ENCODE peak calls at places on chromosomes 5 and 9, in five cellular contexts. D is fibroblast of pulmonary artery, P is breast epithelium, M is SJCRH30, C is body of pancreas. Z is an unnamed sample.

GRCh38 chr9:115208503-115208902 is 90.5 kb upstream of the TNC start:
- DNase-seq in D (no peak), P (no peak), M (no peak), C (no peak), Z (no peak)

GRCh38 chr5:169719360-169720314 is 82.6 kb downstream of the DOCK2 start:
- DNase-seq in P (no peak), C (no peak), M (no peak), D (no peak), Z (no peak)

GRCh38 chr5:147711019-147711418 is 71.5 kb downstream of the JAKMIP2 start:
- DNase-seq in C (no peak), M (no peak), D (no peak), P (no peak), Z (no peak)

GRCh38 chr9:79604921-79605562 is 33.3 kb downstream of the TLE4 start:
- DNase-seq in P (no peak), M (no peak), C (no peak), D (no peak), Z (no peak)

GRCh38 chr9:117325110-117325788 is 89.6 kb downstream of the ASTN2 start:
- DNase-seq in C (no peak), D (no peak), P (no peak), M (no peak), Z (peak; percentile 78)

GRCh38 chr5:152259702-152260101 is 145.4 kb downstream of the NMUR2 start:
- DNase-seq in D (no peak), M (no peak), C (no peak), P (no peak), Z (no peak)

GRCh38 chr5:101969752-101970151 is 326.3 kb downstream of the SLCO4C1 start:
- DNase-seq in P (no peak), D (no peak), C (no peak), M (no peak), Z (no peak)

GRCh38 chr5:68287976-68288755 is 72.6 kb downstream of the PIK3R1 start:
- DNase-seq in M (peak; percentile 41), C (peak; percentile 73), P (peak; percentile 52), D (peak; percentile 53), Z (peak; percentile 85)

GRCh38 chr9:34084562-34084961 is 35.9 kb upstream of the UBAP2 start:
- DNase-seq in P (no peak), C (peak; percentile 10), D (peak; percentile 14), M (no peak), Z (no peak)

GRCh38 chr5:95113489-95113888 is 171.4 kb downstream of the MCTP1 start:
- DNase-seq in P (no peak), C (no peak), M (no peak), D (peak; percentile 14), Z (no peak)

GRCh38 chr5:120457839-120458507 is 6.1 kb upstream of the PRR16 start:
- DNase-seq in C (peak; percentile 94), M (peak; percentile 57), P (peak; percentile 70), D (peak; percentile 79), Z (peak; percentile 88)

GRCh38 chr9:113879318-113879717 is 3.2 kb downstream of the ZNF618 start:
- DNase-seq in M (no peak), P (no peak), C (peak; percentile 37), D (no peak), Z (no peak)

GRCh38 chr5:176365663-176366574 is 632 bp downstream of the ARL10 start:
- DNase-seq in D (peak; percentile 27), M (peak; percentile 52), P (no peak), C (no peak), Z (peak; percentile 40)

GRCh38 chr5:115459844-115460243 is 84.7 kb downstream of the FEM1C start:
- DNase-seq in M (no peak), C (no peak), P (no peak), D (no peak), Z (no peak)

GRCh38 chr5:168270446-168270845 is 21.0 kb upstream of the WWC1 start:
- DNase-seq in P (no peak), C (no peak), D (peak; percentile 68), M (no peak), Z (no peak)

GRCh38 chr5:68529581-68529980 is 314.0 kb downstream of the PIK3R1 start:
- DNase-seq in C (no peak), M (no peak), D (no peak), P (no peak), Z (no peak)

GRCh38 chr9:121294181-121294743 is 26.3 kb downstream of the GSN start:
- DNase-seq in P (no peak), C (no peak), D (no peak), M (no peak), Z (no peak)

GRCh38 chr5:108093186-108093585 is 288.7 kb downstream of the FBXL17 start:
- DNase-seq in P (no peak), M (peak; percentile 9), D (peak; percentile 22), C (no peak), Z (no peak)

GRCh38 chr5:135887447-135887864 is 8.2 kb downstream of the IL9 start:
- DNase-seq in M (peak; percentile 73), D (peak; percentile 76), C (peak; percentile 68), P (no peak), Z (peak; percentile 69)

GRCh38 chr5:61228691-61229280 is 66.5 kb upstream of the SMIM15 start:
- DNase-seq in C (peak; percentile 36), D (no peak), P (no peak), M (no peak), Z (no peak)

GRCh38 chr9:34991833-34992375 is 2.4 kb downstream of the DNAJB5 start:
- DNase-seq in M (no peak), P (no peak), D (no peak), C (peak; percentile 35), Z (no peak)

GRCh38 chr5:97074859-97075489 is 67.4 kb downstream of the LIX1 start:
- DNase-seq in M (no peak), C (peak; percentile 29), P (no peak), D (no peak), Z (no peak)

GRCh38 chr5:133293953-133294352 is 242.1 kb downstream of the HSPA4 start:
- DNase-seq in D (no peak), P (no peak), C (no peak), M (no peak), Z (no peak)

GRCh38 chr9:93965830-93966577 is 10.8 kb upstream of the BARX1 start:
- DNase-seq in C (peak; percentile 44), D (no peak), M (no peak), P (no peak), Z (no peak)

GRCh38 chr5:170557314-170557713 is 53.5 kb downstream of the KCNIP1 start:
- DNase-seq in M (no peak), D (no peak), C (no peak), P (no peak), Z (no peak)

GRCh38 chr5:108650997-108651396 is 96.7 kb upstream of the FER start:
- DNase-seq in M (no peak), P (no peak), C (no peak), D (peak; percentile 43), Z (no peak)

GRCh38 chr5:132484386-132484715 is 6.2 kb downstream of the IRF1 start:
- DNase-seq in C (no peak), D (no peak), P (peak; percentile 15), M (no peak), Z (no peak)

GRCh38 chr9:94867842-94868312 is 141.4 kb downstream of the AOPEP start:
- DNase-seq in M (peak; percentile 55), P (no peak), D (peak; percentile 92), C (no peak), Z (no peak)

GRCh38 chr5:123089971-123090640 is 1.1 kb downstream of the PRDM6 start:
- DNase-seq in C (peak; percentile 29), D (peak; percentile 29), M (peak; percentile 36), P (no peak), Z (peak; percentile 11)

GRCh38 chr5:92962752-92963151 is 618.3 kb downstream of the NR2F1-AS1 start:
- DNase-seq in C (no peak), M (no peak), D (no peak), P (no peak), Z (peak; percentile 76)

GRCh38 chr9:120617637-120617979 is 37.6 kb upstream of the CDK5RAP2 start:
- DNase-seq in M (no peak), P (no peak), D (peak; percentile 7), C (no peak), Z (no peak)

GRCh38 chr9:13901176-13901575 is 412.8 kb downstream of the NFIB start:
- DNase-seq in D (no peak), P (no peak), C (no peak), M (no peak), Z (no peak)
- H3K4me3 ChIP-seq in D (no peak overlapping the region), P (no peak overlapping the region), C (no peak overlapping the region), M (no peak overlapping the region), Z (no peak overlapping the region)

GRCh38 chr9:976805-977360 is 428 bp downstream of the DMRT3 start:
- DNase-seq in P (no peak), D (no peak), M (no peak), C (peak; percentile 21), Z (no peak)
- H3K4me3 ChIP-seq in P (peak overlapping the region; percentile 38), D (no peak overlapping the region), M (no peak overlapping the region), C (no peak overlapping the region), Z (no peak overlapping the region)

DNA sequence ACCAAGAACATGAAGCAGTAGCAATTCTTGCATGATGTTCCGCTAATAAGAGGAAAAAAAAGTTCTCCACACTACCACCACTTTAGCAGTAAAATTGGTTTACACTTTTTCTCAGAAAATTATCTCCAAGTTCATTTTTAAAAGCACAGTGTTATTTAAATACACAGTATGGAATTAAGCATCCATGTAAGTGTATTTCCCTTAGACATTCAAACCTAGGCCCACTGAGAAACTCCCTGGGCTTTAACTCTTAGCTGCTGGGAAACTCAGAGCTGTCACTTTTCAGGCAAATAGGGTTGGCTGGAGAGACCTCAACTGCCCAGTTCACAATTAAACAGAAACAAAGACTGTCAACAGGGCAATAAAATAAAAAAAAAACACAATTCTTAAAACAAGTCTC is 2.7 kb downstream of the GNAQ start:
- DNase-seq in D (no peak), P (no peak), C (no peak), M (no peak), Z (no peak)
- H3K4me3 ChIP-seq in D (peak overlapping the region; percentile 77), P (peak overlapping the region; percentile 84), C (no peak overlapping the region), M (no peak overlapping the region), Z (peak overlapping the region; percentile 89)

GRCh38 chr9:137453643-137454081 is 5.5 kb downstream of the NSMF start:
- DNase-seq in P (no peak), M (peak; percentile 53), C (peak; percentile 60), D (peak; percentile 76), Z (peak; percentile 85)
- H3K4me3 ChIP-seq in P (peak overlapping the region; percentile 49), M (no peak overlapping the region), C (no peak overlapping the region), D (no peak overlapping the region), Z (no peak overlapping the region)

GRCh38 chr5:1855075-1855474 is 27.6 kb downstream of the IRX4 start:
- DNase-seq in D (no peak), C (no peak), P (no peak), M (no peak), Z (no peak)

GRCh38 chr5:1850324-1851154 is 32.2 kb downstream of the IRX4 start:
- DNase-seq in C (no peak), M (no peak), P (no peak), D (no peak), Z (no peak)

GRCh38 chr5:1852324-1852947 is 30.3 kb downstream of the IRX4 start:
- DNase-seq in P (no peak), C (no peak), M (no peak), D (no peak), Z (no peak)

GRCh38 chr5:1853531-1853930 is 29.2 kb downstream of the IRX4 start:
- DNase-seq in M (no peak), C (no peak), D (no peak), P (no peak), Z (no peak)

GRCh38 chr5:1851290-1851934 is 31.3 kb downstream of the IRX4 start:
- DNase-seq in D (no peak), C (no peak), P (no peak), M (no peak), Z (no peak)
- H3K4me3 ChIP-seq in D (no peak overlapping the region), C (no peak overlapping the region), P (peak overlapping the region; percentile 7), M (no peak overlapping the region), Z (no peak overlapping the region)

Z was measured in BE2C.